ENCODE peak calls at places on chromosomes 3 and 15, in five cellular contexts. One of them, this sample, is unnamed.

GRCh38 chr3:67550541-67550940 is 103.9 kb downstream of the SUCLG2 start:
- DNase-seq in GM23248: no peak
- DNase-seq in HCT116: no peak
- DNase-seq in OCI-LY7: no peak
- DNase-seq in MM.1S: no peak
- DNase-seq in this sample: no peak

GRCh38 chr3:62241279-62241678 is 132.1 kb downstream of the FEZF2 start:
- DNase-seq in MM.1S: no peak
- DNase-seq in GM23248: no peak
- DNase-seq in HCT116: no peak
- DNase-seq in OCI-LY7: no peak
- DNase-seq in this sample: peak; percentile 52

GRCh38 chr15:101458908-101459578 is 30.5 kb downstream of the PCSK6 start:
- DNase-seq in MM.1S: no peak
- DNase-seq in HCT116: no peak
- DNase-seq in OCI-LY7: no peak
- DNase-seq in GM23248: no peak
- DNase-seq in this sample: no peak

GRCh38 chr15:35777016-35777415 is 231.1 kb upstream of the DPH6 start:
- DNase-seq in GM23248: no peak
- DNase-seq in HCT116: no peak
- DNase-seq in MM.1S: no peak
- DNase-seq in OCI-LY7: no peak
- DNase-seq in this sample: no peak

GRCh38 chr3:186998937-186999368 is 68.6 kb downstream of the ST6GAL1 start:
- DNase-seq in OCI-LY7: peak; percentile 69
- DNase-seq in GM23248: no peak
- DNase-seq in MM.1S: peak; percentile 63
- DNase-seq in HCT116: no peak
- DNase-seq in this sample: no peak

GRCh38 chr15:42608110-42608531 is 32.7 kb downstream of the STARD9 start:
- DNase-seq in GM23248: no peak
- DNase-seq in MM.1S: peak; percentile 97
- DNase-seq in HCT116: no peak
- DNase-seq in OCI-LY7: peak; percentile 69
- DNase-seq in this sample: no peak

GRCh38 chr3:143525408-143525807 is 322.9 kb downstream of the SLC9A9 start:
- DNase-seq in HCT116: no peak
- DNase-seq in GM23248: peak; percentile 69
- DNase-seq in MM.1S: no peak
- DNase-seq in OCI-LY7: no peak
- DNase-seq in this sample: no peak

GRCh38 chr3:41498847-41499246 is 299.5 kb downstream of the CTNNB1 start:
- DNase-seq in GM23248: no peak
- DNase-seq in OCI-LY7: no peak
- DNase-seq in HCT116: no peak
- DNase-seq in MM.1S: no peak
- DNase-seq in this sample: no peak

GRCh38 chr15:69857246-69857645 is 240.5 kb downstream of the TLE3 start:
- DNase-seq in GM23248: no peak
- DNase-seq in MM.1S: no peak
- DNase-seq in OCI-LY7: peak; percentile 18
- DNase-seq in HCT116: no peak
- DNase-seq in this sample: no peak

GRCh38 chr15:94411279-94411678 is 179.9 kb downstream of the MCTP2 start:
- DNase-seq in HCT116: no peak
- DNase-seq in MM.1S: no peak
- DNase-seq in GM23248: no peak
- DNase-seq in OCI-LY7: peak; percentile 45
- DNase-seq in this sample: no peak

GRCh38 chr3:157502916-157503620 is at the start of gene VEPH1:
- DNase-seq in GM23248: no peak
- DNase-seq in OCI-LY7: no peak
- DNase-seq in MM.1S: no peak
- DNase-seq in HCT116: no peak
- DNase-seq in this sample: peak; percentile 10

GRCh38 chr15:60212536-60212935 is 185.2 kb downstream of the ANXA2 start:
- DNase-seq in HCT116: no peak
- DNase-seq in MM.1S: peak; percentile 12
- DNase-seq in GM23248: peak; percentile 28
- DNase-seq in OCI-LY7: no peak
- DNase-seq in this sample: no peak

GRCh38 chr15:88383354-88383753 is 83.8 kb downstream of the MRPL46 start:
- DNase-seq in MM.1S: no peak
- DNase-seq in OCI-LY7: no peak
- DNase-seq in HCT116: no peak
- DNase-seq in GM23248: no peak
- DNase-seq in this sample: no peak

GRCh38 chr15:66101715-66102395 is 151.7 kb downstream of the MEGF11 start:
- DNase-seq in HCT116: no peak
- DNase-seq in GM23248: no peak
- DNase-seq in MM.1S: no peak
- DNase-seq in OCI-LY7: no peak
- DNase-seq in this sample: no peak

GRCh38 chr3:126450219-126450618 is 25.5 kb downstream of the ZXDC start:
- DNase-seq in OCI-LY7: no peak
- DNase-seq in HCT116: no peak
- DNase-seq in MM.1S: no peak
- DNase-seq in GM23248: no peak
- DNase-seq in this sample: no peak

GRCh38 chr3:65635661-65636060 is 403.1 kb downstream of the MAGI1 start:
- DNase-seq in GM23248: no peak
- DNase-seq in MM.1S: no peak
- DNase-seq in OCI-LY7: no peak
- DNase-seq in HCT116: no peak
- DNase-seq in this sample: no peak

GRCh38 chr3:116770815-116771450 is 61.4 kb downstream of the TUSC7 start:
- DNase-seq in OCI-LY7: peak; percentile 58
- DNase-seq in HCT116: peak; percentile 54
- DNase-seq in MM.1S: peak; percentile 69
- DNase-seq in GM23248: peak; percentile 85
- DNase-seq in this sample: peak; percentile 55

GRCh38 chr3:184377882-184378445 is at the start of gene THPO:
- DNase-seq in GM23248: no peak
- DNase-seq in MM.1S: no peak
- DNase-seq in HCT116: no peak
- DNase-seq in OCI-LY7: no peak
- DNase-seq in this sample: no peak

GRCh38 chr3:31166249-31166885 is 271.9 kb upstream of the GADL1 start:
- DNase-seq in MM.1S: no peak
- DNase-seq in HCT116: no peak
- DNase-seq in GM23248: peak; percentile 66
- DNase-seq in OCI-LY7: no peak
- DNase-seq in this sample: no peak

GRCh38 chr15:94670436-94671034 is 439.2 kb downstream of the MCTP2 start:
- DNase-seq in HCT116: peak; percentile 15
- DNase-seq in GM23248: peak; percentile 60
- DNase-seq in OCI-LY7: peak; percentile 35
- DNase-seq in MM.1S: peak; percentile 18
- DNase-seq in this sample: peak; percentile 57

GRCh38 chr15:71807691-71808091 is 2.7 kb upstream of the NR2E3 start:
- DNase-seq in GM23248: peak; percentile 47
- DNase-seq in HCT116: no peak
- DNase-seq in OCI-LY7: no peak
- DNase-seq in MM.1S: no peak
- DNase-seq in this sample: peak; percentile 26

GRCh38 chr3:177498037-177498857 is 301.0 kb upstream of the TBL1XR1 start:
- DNase-seq in HCT116: no peak
- DNase-seq in MM.1S: no peak
- DNase-seq in OCI-LY7: no peak
- DNase-seq in GM23248: no peak
- DNase-seq in this sample: no peak

GRCh38 chr3:100060685-100061484 is 53.4 kb downstream of the FILIP1L start:
- DNase-seq in OCI-LY7: no peak
- DNase-seq in GM23248: no peak
- DNase-seq in MM.1S: no peak
- DNase-seq in HCT116: no peak
- DNase-seq in this sample: no peak

GRCh38 chr3:15812183-15812582 is 14.4 kb upstream of the ANKRD28 start:
- DNase-seq in GM23248: peak; percentile 65
- DNase-seq in MM.1S: peak; percentile 48
- DNase-seq in HCT116: no peak
- DNase-seq in OCI-LY7: peak; percentile 26
- DNase-seq in this sample: peak; percentile 21

GRCh38 chr3:98513136-98513535 is 9.6 kb downstream of the CLDND1 start:
- DNase-seq in HCT116: peak; percentile 75
- DNase-seq in MM.1S: no peak
- DNase-seq in OCI-LY7: no peak
- DNase-seq in GM23248: peak; percentile 64
- DNase-seq in this sample: no peak

GRCh38 chr3:108780235-108780634 is 23.0 kb upstream of the RETNLB start:
- DNase-seq in HCT116: no peak
- DNase-seq in OCI-LY7: no peak
- DNase-seq in GM23248: no peak
- DNase-seq in MM.1S: peak; percentile 88
- DNase-seq in this sample: no peak

GRCh38 chr3:111809196-111809595 is 49.9 kb upstream of the PHLDB2 start:
- DNase-seq in OCI-LY7: no peak
- DNase-seq in GM23248: peak; percentile 46
- DNase-seq in MM.1S: no peak
- DNase-seq in HCT116: no peak
- DNase-seq in this sample: no peak

GRCh38 chr3:191566469-191566868 is 105.5 kb downstream of the PYDC2 start:
- DNase-seq in OCI-LY7: no peak
- DNase-seq in MM.1S: no peak
- DNase-seq in HCT116: no peak
- DNase-seq in GM23248: no peak
- DNase-seq in this sample: no peak

GRCh38 chr15:88472225-88472624 is 4.7 kb downstream of the MRPS11 start:
- DNase-seq in GM23248: no peak
- DNase-seq in MM.1S: no peak
- DNase-seq in OCI-LY7: no peak
- DNase-seq in HCT116: no peak
- DNase-seq in this sample: no peak

GRCh38 chr15:101325263-101326025 is 30.4 kb upstream of the SNRPA1 start:
- DNase-seq in MM.1S: no peak
- DNase-seq in OCI-LY7: no peak
- DNase-seq in GM23248: no peak
- DNase-seq in HCT116: no peak
- DNase-seq in this sample: no peak

GRCh38 chr15:58951388-58952060 is 18.0 kb upstream of the SLTM start:
- DNase-seq in GM23248: peak; percentile 92
- DNase-seq in OCI-LY7: no peak
- DNase-seq in MM.1S: no peak
- DNase-seq in HCT116: peak; percentile 24
- DNase-seq in this sample: no peak

GRCh38 chr3:52319921-52320595 is 3.9 kb downstream of the DNAH1 start:
- DNase-seq in OCI-LY7: no peak
- DNase-seq in HCT116: no peak
- DNase-seq in GM23248: no peak
- DNase-seq in MM.1S: no peak
- DNase-seq in this sample: no peak

GRCh38 chr3:172402090-172402489 is 46.2 kb downstream of the GHSR start:
- DNase-seq in OCI-LY7: no peak
- DNase-seq in MM.1S: no peak
- DNase-seq in GM23248: no peak
- DNase-seq in HCT116: no peak
- DNase-seq in this sample: no peak

GRCh38 chr3:16112910-16113504 is 61.5 kb upstream of the GALNT15 start:
- DNase-seq in GM23248: peak; percentile 93
- DNase-seq in OCI-LY7: no peak
- DNase-seq in HCT116: no peak
- DNase-seq in MM.1S: no peak
- DNase-seq in this sample: no peak

GRCh38 chr15:62472616-62473299 is 307.7 kb upstream of the C2CD4B start:
- DNase-seq in HCT116: no peak
- DNase-seq in GM23248: peak; percentile 18
- DNase-seq in OCI-LY7: no peak
- DNase-seq in MM.1S: no peak
- DNase-seq in this sample: no peak

GRCh38 chr3:44887101-44887500 is 12.7 kb downstream of the TGM4 start:
- DNase-seq in GM23248: no peak
- DNase-seq in HCT116: no peak
- DNase-seq in OCI-LY7: no peak
- DNase-seq in MM.1S: no peak
- DNase-seq in this sample: no peak
- TF ChIP-seq EZH2phosphoT487 in GM23248: no peak
- TF ChIP-seq EZH2phosphoT487 in HCT116: no peak
- TF ChIP-seq EZH2phosphoT487 in OCI-LY7: no peak
- TF ChIP-seq EZH2phosphoT487 in MM.1S: no peak
- TF ChIP-seq EZH2phosphoT487 in this sample: no peak

GRCh38 chr3:4060608-4061007 is 242.6 kb upstream of the SETMAR start:
- DNase-seq in OCI-LY7: no peak
- DNase-seq in MM.1S: no peak
- DNase-seq in GM23248: no peak
- DNase-seq in HCT116: no peak
- DNase-seq in this sample: no peak
- TF ChIP-seq EZH2phosphoT487 in OCI-LY7: no peak
- TF ChIP-seq EZH2phosphoT487 in MM.1S: no peak
- TF ChIP-seq EZH2phosphoT487 in GM23248: no peak
- TF ChIP-seq EZH2phosphoT487 in HCT116: no peak
- TF ChIP-seq EZH2phosphoT487 in this sample: no peak

DNA sequence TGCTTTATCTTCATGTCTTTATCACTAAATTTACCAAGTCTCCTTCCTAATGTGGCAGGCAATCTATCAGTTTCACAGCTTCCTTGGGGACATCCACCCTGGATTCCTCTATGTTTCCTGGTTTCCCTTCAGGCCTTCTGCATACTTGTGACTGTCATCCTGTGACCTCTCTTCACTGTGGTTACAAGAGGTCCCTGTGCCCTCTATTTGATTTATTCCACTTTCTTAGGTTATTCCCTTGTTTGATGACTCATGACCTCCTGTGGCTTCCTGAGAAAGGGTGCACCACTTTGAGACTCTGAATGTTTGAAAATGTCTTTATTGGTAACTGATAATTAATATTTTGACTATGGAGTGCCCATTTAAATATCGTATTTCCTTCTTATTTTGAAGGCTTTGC is 60.5 kb upstream of the KY start:
- DNase-seq in HCT116: peak; percentile 2
- DNase-seq in OCI-LY7: no peak
- DNase-seq in MM.1S: no peak
- DNase-seq in GM23248: peak; percentile 39
- DNase-seq in this sample: no peak
- TF ChIP-seq EZH2phosphoT487 in HCT116: no peak
- TF ChIP-seq EZH2phosphoT487 in OCI-LY7: no peak
- TF ChIP-seq EZH2phosphoT487 in MM.1S: no peak
- TF ChIP-seq EZH2phosphoT487 in GM23248: no peak
- TF ChIP-seq EZH2phosphoT487 in this sample: no peak

GRCh38 chr3:194303749-194304148 is 47.4 kb downstream of the CPN2 start:
- DNase-seq in OCI-LY7: no peak
- DNase-seq in MM.1S: no peak
- DNase-seq in GM23248: no peak
- DNase-seq in HCT116: no peak
- DNase-seq in this sample: no peak
- TF ChIP-seq EZH2phosphoT487 in OCI-LY7: no peak
- TF ChIP-seq EZH2phosphoT487 in MM.1S: no peak
- TF ChIP-seq EZH2phosphoT487 in GM23248: no peak
- TF ChIP-seq EZH2phosphoT487 in HCT116: no peak
- TF ChIP-seq EZH2phosphoT487 in this sample: no peak

DNA sequence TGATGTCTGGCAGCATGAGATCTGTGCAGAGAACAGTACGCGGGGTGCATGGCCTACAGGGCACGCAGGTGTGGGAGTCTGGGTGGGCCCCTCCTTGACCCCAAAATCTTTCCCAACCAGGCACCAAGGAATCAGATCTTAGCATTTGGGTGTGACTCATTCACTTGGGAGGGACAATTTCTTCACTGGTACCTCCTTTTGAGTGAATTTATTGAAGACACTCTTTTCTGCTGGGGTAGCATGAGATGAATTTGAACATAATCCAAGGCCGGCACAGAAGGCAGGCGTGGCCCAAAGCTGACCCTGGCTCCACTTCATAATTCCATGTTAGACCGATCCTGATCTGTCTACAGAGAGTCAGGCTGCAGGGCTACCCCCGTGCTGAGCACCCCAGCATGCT is 30.6 kb upstream of the CDV3 start:
- DNase-seq in HCT116: no peak
- DNase-seq in GM23248: peak; percentile 8
- DNase-seq in MM.1S: no peak
- DNase-seq in OCI-LY7: no peak
- DNase-seq in this sample: no peak
- TF ChIP-seq EZH2phosphoT487 in HCT116: no peak
- TF ChIP-seq EZH2phosphoT487 in GM23248: no peak
- TF ChIP-seq EZH2phosphoT487 in MM.1S: no peak
- TF ChIP-seq EZH2phosphoT487 in OCI-LY7: no peak
- TF ChIP-seq EZH2phosphoT487 in this sample: no peak